ENCODE peak calls at places on chromosomes 6 and 20, in four cellular contexts. One of them, this sample, is unnamed.

GRCh38 chr20:61662226-61662945 is 403.3 kb downstream of the TAF4 start:
- DNase-seq in HepG2: no peak
- DNase-seq in GM12878: no peak
- DNase-seq in K562: peak; percentile 39
- DNase-seq in this sample: peak; percentile 24

GRCh38 chr6:144265390-144265789 is 19.7 kb upstream of the UTRN start:
- DNase-seq in K562: no peak
- DNase-seq in GM12878: peak; percentile 28
- DNase-seq in HepG2: peak; percentile 67
- DNase-seq in this sample: peak; percentile 22

GRCh38 chr6:44925100-44925739 is 402.9 kb upstream of the RUNX2 start:
- DNase-seq in HepG2: peak; percentile 44
- DNase-seq in K562: peak; percentile 55
- DNase-seq in GM12878: peak; percentile 13
- DNase-seq in this sample: peak; percentile 51

GRCh38 chr20:62710886-62711702 is 2.5 kb downstream of the NTSR1 start:
- DNase-seq in GM12878: no peak
- DNase-seq in K562: peak; percentile 74
- DNase-seq in HepG2: no peak
- DNase-seq in this sample: no peak

GRCh38 chr6:5130135-5130866 is 45.2 kb downstream of the PPP1R3G start:
- DNase-seq in HepG2: no peak
- DNase-seq in K562: no peak
- DNase-seq in GM12878: no peak
- DNase-seq in this sample: no peak

GRCh38 chr6:157090736-157091135 is 232.6 kb downstream of the TMEM242 start:
- DNase-seq in HepG2: no peak
- DNase-seq in GM12878: no peak
- DNase-seq in K562: no peak
- DNase-seq in this sample: no peak

GRCh38 chr20:34689486-34689885 is 12.6 kb upstream of the PIGU start:
- DNase-seq in GM12878: no peak
- DNase-seq in K562: no peak
- DNase-seq in HepG2: no peak
- DNase-seq in this sample: no peak

GRCh38 chr6:96086745-96087144 is 71.0 kb downstream of the FUT9 start:
- DNase-seq in K562: no peak
- DNase-seq in GM12878: no peak
- DNase-seq in HepG2: no peak
- DNase-seq in this sample: no peak

GRCh38 chr6:41935685-41936072 is 5.9 kb downstream of the CCND3 start:
- DNase-seq in K562: no peak
- DNase-seq in HepG2: no peak
- DNase-seq in GM12878: no peak
- DNase-seq in this sample: no peak

GRCh38 chr6:42045538-42046460 is 4.5 kb upstream of the TAF8 start:
- DNase-seq in K562: peak; percentile 91
- DNase-seq in GM12878: peak; percentile 62
- DNase-seq in HepG2: no peak
- DNase-seq in this sample: peak; percentile 42

GRCh38 chr6:24257282-24257681 is 100.6 kb downstream of the DCDC2 start:
- DNase-seq in GM12878: no peak
- DNase-seq in HepG2: peak; percentile 42
- DNase-seq in K562: no peak
- DNase-seq in this sample: no peak

GRCh38 chr6:6740595-6740994 is 152.1 kb downstream of the LY86 start:
- DNase-seq in K562: no peak
- DNase-seq in GM12878: no peak
- DNase-seq in HepG2: no peak
- DNase-seq in this sample: no peak

GRCh38 chr6:3887150-3887700 is 38.1 kb downstream of the FAM50B start:
- DNase-seq in K562: no peak
- DNase-seq in HepG2: peak; percentile 57
- DNase-seq in GM12878: peak; percentile 1
- DNase-seq in this sample: no peak

GRCh38 chr6:42451595-42452170 is at the start of gene TRERF1:
- DNase-seq in GM12878: no peak
- DNase-seq in HepG2: no peak
- DNase-seq in K562: peak; percentile 43
- DNase-seq in this sample: peak; percentile 38

GRCh38 chr6:93341900-93342613 is 77.3 kb downstream of the EPHA7 start:
- DNase-seq in HepG2: no peak
- DNase-seq in K562: no peak
- DNase-seq in GM12878: no peak
- DNase-seq in this sample: peak; percentile 39

GRCh38 chr20:60510356-60510755 is 552.1 kb downstream of the CDH26 start:
- DNase-seq in K562: no peak
- DNase-seq in GM12878: no peak
- DNase-seq in HepG2: no peak
- DNase-seq in this sample: no peak

GRCh38 chr6:139068846-139069245 is 40.3 kb downstream of the ABRACL start:
- DNase-seq in HepG2: no peak
- DNase-seq in K562: no peak
- DNase-seq in GM12878: no peak
- DNase-seq in this sample: no peak

GRCh38 chr6:52115145-52115741 is 27.8 kb upstream of the PKHD1 start:
- DNase-seq in GM12878: no peak
- DNase-seq in HepG2: no peak
- DNase-seq in K562: no peak
- DNase-seq in this sample: no peak

GRCh38 chr6:136550330-136551071 is at the start of gene MAP7:
- DNase-seq in HepG2: no peak
- DNase-seq in GM12878: no peak
- DNase-seq in K562: peak; percentile 84
- DNase-seq in this sample: peak; percentile 84

GRCh38 chr6:45305546-45305945 is 22.6 kb upstream of the RUNX2 start:
- DNase-seq in K562: no peak
- DNase-seq in HepG2: no peak
- DNase-seq in GM12878: no peak
- DNase-seq in this sample: no peak

GRCh38 chr20:25013478-25014380 is 21.2 kb upstream of the APMAP start:
- DNase-seq in HepG2: no peak
- DNase-seq in K562: no peak
- DNase-seq in GM12878: no peak
- DNase-seq in this sample: no peak
- TF ChIP-seq TARDBP in HepG2: no peak
- TF ChIP-seq TARDBP in K562: no peak
- TF ChIP-seq TARDBP in GM12878: no peak
- TF ChIP-seq TARDBP in this sample: no peak

GRCh38 chr20:4451487-4451886 is 270.2 kb upstream of the PRND start:
- DNase-seq in HepG2: no peak
- DNase-seq in K562: no peak
- DNase-seq in GM12878: no peak
- DNase-seq in this sample: no peak
- TF ChIP-seq FOXK2 in HepG2: no peak
- TF ChIP-seq FOXK2 in K562: no peak
- TF ChIP-seq FOXK2 in GM12878: no peak
- TF ChIP-seq FOXK2 in this sample: no peak

DNA sequence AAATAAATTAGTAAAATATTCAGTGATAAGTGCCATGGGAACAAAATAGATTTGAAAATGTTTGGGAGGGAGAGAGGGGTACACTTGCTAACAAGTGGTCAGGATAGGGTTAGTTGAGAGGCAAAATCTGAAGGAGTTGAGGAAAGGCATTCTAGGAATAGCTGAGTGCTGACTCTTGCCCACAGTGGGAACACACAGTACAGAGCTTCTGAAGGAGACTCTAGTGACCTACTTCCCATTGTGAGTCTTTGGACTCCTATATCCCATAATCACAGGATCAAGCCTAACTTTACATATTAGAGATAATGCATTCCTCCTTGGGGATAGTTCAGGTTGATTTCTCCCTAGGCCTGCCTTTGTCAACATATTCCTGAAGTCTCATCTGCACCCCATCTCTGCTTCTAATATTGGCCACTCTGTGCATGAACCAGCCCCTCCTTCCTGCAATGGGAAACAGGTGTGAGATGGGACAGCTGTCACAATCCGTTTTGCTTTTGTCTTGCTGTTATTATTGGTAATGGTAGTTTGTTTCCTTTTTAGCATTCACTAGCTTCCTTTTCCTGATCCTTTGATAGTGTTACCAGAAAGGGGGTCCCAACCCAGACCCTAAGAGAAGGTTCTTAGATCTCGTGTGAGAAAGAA is 2.6 kb upstream of the TRIM38 start:
- DNase-seq in GM12878: no peak
- DNase-seq in K562: no peak
- DNase-seq in HepG2: no peak
- DNase-seq in this sample: no peak
- TF ChIP-seq TARDBP in GM12878: no peak
- TF ChIP-seq TARDBP in K562: no peak
- TF ChIP-seq TARDBP in HepG2: no peak
- TF ChIP-seq TARDBP in this sample: no peak

GRCh38 chr20:53403029-53403428 is 190.6 kb downstream of the ZNF217 start:
- DNase-seq in K562: no peak
- DNase-seq in HepG2: no peak
- DNase-seq in GM12878: no peak
- DNase-seq in this sample: no peak

GRCh38 chr20:53405070-53405603 is 188.5 kb downstream of the ZNF217 start:
- DNase-seq in HepG2: no peak
- DNase-seq in K562: no peak
- DNase-seq in GM12878: no peak
- DNase-seq in this sample: no peak

GRCh38 chr20:53399592-53400335 is 193.9 kb downstream of the ZNF217 start:
- DNase-seq in HepG2: no peak
- DNase-seq in GM12878: no peak
- DNase-seq in K562: no peak
- DNase-seq in this sample: no peak

GRCh38 chr20:53399131-53399530 is 194.5 kb downstream of the ZNF217 start:
- DNase-seq in K562: no peak
- DNase-seq in GM12878: no peak
- DNase-seq in HepG2: no peak
- DNase-seq in this sample: no peak

GRCh38 chr20:53402233-53403005 is 191.2 kb downstream of the ZNF217 start:
- DNase-seq in GM12878: no peak
- DNase-seq in HepG2: no peak
- DNase-seq in K562: no peak
- DNase-seq in this sample: no peak
- TF ChIP-seq FOXK2 in GM12878: no peak
- TF ChIP-seq FOXK2 in HepG2: no peak
- TF ChIP-seq FOXK2 in K562: no peak
- TF ChIP-seq FOXK2 in this sample: no peak

GRCh38 chr20:48910360-48910781 is 11.1 kb upstream of the ARFGEF2 start:
- DNase-seq in GM12878: no peak
- DNase-seq in HepG2: no peak
- DNase-seq in K562: no peak
- DNase-seq in this sample: no peak
- TF ChIP-seq TARDBP in GM12878: no peak
- TF ChIP-seq TARDBP in HepG2: no peak
- TF ChIP-seq TARDBP in K562: no peak
- TF ChIP-seq TARDBP in this sample: no peak

GRCh38 chr20:31967830-31968249 is at the start of gene XKR7:
- DNase-seq in HepG2: no peak
- DNase-seq in K562: peak; percentile 37
- DNase-seq in GM12878: no peak
- DNase-seq in this sample: no peak
- TF ChIP-seq FOXK2 in HepG2: no peak
- TF ChIP-seq FOXK2 in K562: no peak
- TF ChIP-seq FOXK2 in GM12878: no peak
- TF ChIP-seq FOXK2 in this sample: no peak

DNA sequence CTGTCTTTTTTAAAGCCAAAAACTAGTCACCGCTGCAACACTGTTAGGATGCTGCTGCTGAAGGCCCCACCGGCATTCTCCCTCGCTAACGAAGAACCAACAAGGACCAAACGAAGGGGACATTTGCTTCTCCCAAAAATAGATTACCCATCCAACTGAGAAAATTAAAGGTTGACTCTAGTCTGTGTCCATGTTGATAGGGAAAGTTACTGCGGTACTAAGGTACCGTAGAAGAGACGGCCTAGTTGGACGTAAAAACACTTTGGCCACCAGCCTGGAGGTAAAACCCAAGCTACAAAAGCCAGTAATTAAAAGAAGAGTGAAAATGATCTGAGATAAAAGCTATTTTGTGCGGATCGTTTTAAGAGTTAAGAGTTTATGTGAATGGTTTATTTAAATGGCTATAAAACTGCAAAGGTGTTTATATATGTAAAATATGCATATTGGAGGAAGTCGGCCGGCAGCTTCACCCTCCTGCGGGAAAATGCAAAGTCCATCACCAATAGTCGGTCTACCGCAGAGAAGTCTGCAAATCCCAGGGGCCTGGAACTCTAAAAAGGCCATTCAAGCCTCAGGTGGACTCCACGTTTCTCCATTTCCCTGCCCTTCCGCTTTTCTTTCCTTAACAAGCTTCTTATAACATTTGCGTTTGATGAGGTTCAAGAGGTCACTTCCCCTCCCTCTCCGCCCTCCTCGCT is 11.7 kb upstream of the FOXF2 start:
- DNase-seq in K562: no peak
- DNase-seq in HepG2: no peak
- DNase-seq in GM12878: no peak
- DNase-seq in this sample: no peak
- TF ChIP-seq TARDBP in K562: no peak
- TF ChIP-seq TARDBP in HepG2: no peak
- TF ChIP-seq TARDBP in GM12878: no peak
- TF ChIP-seq TARDBP in this sample: no peak

DNA sequence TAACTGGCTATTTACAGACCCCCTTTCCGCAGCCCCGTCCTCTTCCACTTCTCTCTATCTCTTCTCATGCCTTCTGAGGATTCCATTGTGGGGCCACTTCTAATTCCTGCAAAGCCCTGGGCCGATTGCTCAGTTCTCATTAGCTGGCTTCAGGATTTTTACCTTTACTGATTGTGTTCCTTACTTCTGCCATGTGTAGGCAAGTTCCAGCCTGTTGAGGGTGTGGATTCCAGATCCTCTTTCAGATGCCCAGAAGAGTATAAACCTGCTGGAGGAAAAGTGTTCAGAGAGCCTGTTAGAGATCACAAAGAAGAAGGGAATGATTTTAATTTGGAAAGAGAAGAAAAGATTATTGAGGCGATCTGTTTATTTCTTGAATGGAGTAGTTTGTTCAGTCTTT is 5.4 kb downstream of the DSE start:
- DNase-seq in GM12878: no peak
- DNase-seq in K562: no peak
- DNase-seq in HepG2: no peak
- DNase-seq in this sample: no peak
- TF ChIP-seq FOXK2 in GM12878: no peak
- TF ChIP-seq FOXK2 in K562: no peak
- TF ChIP-seq FOXK2 in HepG2: no peak
- TF ChIP-seq FOXK2 in this sample: no peak

GRCh38 chr6:146741609-146742008 is 142.8 kb downstream of the ADGB start:
- DNase-seq in K562: no peak
- DNase-seq in HepG2: peak; percentile 44
- DNase-seq in GM12878: no peak
- DNase-seq in this sample: no peak
- TF ChIP-seq TARDBP in K562: no peak
- TF ChIP-seq TARDBP in HepG2: no peak
- TF ChIP-seq TARDBP in GM12878: no peak
- TF ChIP-seq TARDBP in this sample: no peak

This sample was measured in HEK293T.